ENCODE peak calls at places on chromosomes 3 and 15, in ten cellular contexts. L is foreskin fibroblast, E is AG04450, C is Panc1, Q is Caco-2, Z is breast epithelium, O is NB4, Y is transverse colon, W is heart left ventricle, K is GM23338. A is an unnamed sample.

GRCh38 chr3:28544831-28545230 is 196.2 kb upstream of the AZI2 start:
- DNase-seq in O (no peak), K (no peak), Z (no peak), W (no peak), Q (no peak), E (no peak), L (no peak), Y (no peak), C (no peak), A (no peak)

GRCh38 chr3:193851941-193852674 is 259.1 kb downstream of the OPA1 start:
- DNase-seq in Y (no peak), C (no peak), E (no peak), Q (no peak), W (no peak), Z (no peak), O (peak; percentile 59), L (no peak), K (peak; percentile 83), A (no peak)

GRCh38 chr3:71245052-71245488 is 338.5 kb downstream of the FOXP1 start:
- DNase-seq in Y (peak; percentile 24), Z (no peak), E (peak; percentile 74), K (peak; percentile 36), C (no peak), W (no peak), O (no peak), Q (peak; percentile 75), L (peak; percentile 41), A (peak; percentile 71)

GRCh38 chr15:40891810-40892448 is 2.3 kb upstream of the VPS18 start:
- DNase-seq in L (no peak), O (peak; percentile 63), E (no peak), W (no peak), Y (peak; percentile 74), C (no peak), Q (peak; percentile 73), Z (no peak), K (peak; percentile 80), A (no peak)

GRCh38 chr3:10653241-10653640 is 147.9 kb upstream of the ATP2B2 start:
- DNase-seq in O (no peak), E (no peak), K (no peak), L (no peak), W (no peak), Y (no peak), Q (no peak), Z (no peak), C (no peak), A (no peak)

GRCh38 chr3:104810896-104811295 is 555.8 kb upstream of the ALCAM start:
- DNase-seq in Q (no peak), W (no peak), L (no peak), E (no peak), C (no peak), Y (no peak), K (no peak), O (no peak), Z (no peak), A (no peak)

GRCh38 chr15:101017935-101018849 is 99.0 kb downstream of the LRRK1 start:
- DNase-seq in C (no peak), E (no peak), L (no peak), Z (no peak), Q (no peak), O (no peak), W (no peak), K (no peak), Y (peak; percentile 4), A (no peak)

GRCh38 chr15:48602358-48603122 is 43.0 kb downstream of the FBN1 start:
- DNase-seq in O (no peak), L (peak; percentile 64), E (no peak), W (no peak), Q (no peak), Y (no peak), C (no peak), Z (no peak), K (peak; percentile 8), A (no peak)

GRCh38 chr3:135231646-135232625 is 436.9 kb downstream of the EPHB1 start:
- DNase-seq in K (peak; percentile 86), C (no peak), L (no peak), Y (no peak), Z (no peak), O (no peak), W (no peak), Q (no peak), E (no peak), A (no peak)

GRCh38 chr15:90885432-90886290 is 1.4 kb downstream of the FES start:
- DNase-seq in Q (peak; percentile 85), C (no peak), O (peak; percentile 96), L (no peak), W (peak; percentile 84), Z (no peak), Y (peak; percentile 81), E (peak; percentile 24), K (peak; percentile 84), A (no peak)
- H3K4me3 ChIP-seq in Q (no peak overlapping the region), C (no peak overlapping the region), O (peak overlapping the region; percentile 84), L (no peak overlapping the region), W (peak overlapping the region; percentile 82), Z (peak overlapping the region; percentile 62), Y (no peak overlapping the region), E (peak overlapping the region; percentile 7), K (no peak overlapping the region), A (no peak overlapping the region)

DNA sequence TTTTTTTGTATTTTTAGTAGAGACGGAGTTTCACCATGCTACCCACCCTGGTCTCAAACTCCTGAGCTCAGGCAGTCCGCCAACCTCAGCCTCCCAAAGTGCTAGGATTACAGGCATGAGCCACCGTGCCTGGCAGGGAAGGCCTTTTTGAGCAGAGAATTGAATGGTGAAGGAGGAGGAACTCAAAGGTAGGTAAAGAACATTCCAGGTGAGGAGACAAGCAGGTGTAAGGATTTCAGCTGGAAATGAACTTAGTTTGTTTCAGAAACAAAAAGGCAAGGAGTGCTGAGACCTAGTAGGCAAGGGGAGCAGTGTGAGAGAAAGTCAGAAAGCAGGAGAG is 2.5 kb downstream of the TICRR start:
- DNase-seq in L (no peak), E (no peak), C (no peak), K (peak; percentile 14), W (no peak), Y (no peak), Q (no peak), Z (no peak), O (no peak), A (no peak)
- H3K4me3 ChIP-seq in L (peak overlapping the region; percentile 7), E (peak overlapping the region; percentile 31), C (peak overlapping the region; percentile 76), K (peak overlapping the region; percentile 64), W (no peak overlapping the region), Y (no peak overlapping the region), Q (no peak overlapping the region), Z (no peak overlapping the region), O (peak overlapping the region; percentile 85), A (peak overlapping the region; percentile 25)

GRCh38 chr3:120566243-120566980 is 29.7 kb upstream of the NDUFB4 start:
- DNase-seq in Q (no peak), Z (no peak), W (no peak), C (no peak), L (no peak), E (no peak), K (no peak), O (no peak), Y (no peak), A (no peak)

GRCh38 chr3:120568624-120569023 is 27.5 kb upstream of the NDUFB4 start:
- DNase-seq in C (no peak), W (no peak), K (no peak), L (no peak), Z (no peak), E (no peak), Y (no peak), O (peak; percentile 27), Q (no peak), A (no peak)

GRCh38 chr3:120568198-120568523 is 28.0 kb upstream of the NDUFB4 start:
- DNase-seq in C (no peak), Y (no peak), L (no peak), Z (no peak), W (no peak), O (no peak), E (no peak), K (peak; percentile 66), Q (no peak), A (no peak)

GRCh38 chr3:120569224-120569915 is 26.8 kb upstream of the NDUFB4 start:
- DNase-seq in Z (no peak), Y (no peak), K (no peak), L (no peak), O (no peak), W (no peak), Q (no peak), E (no peak), C (no peak), A (no peak)

DNA sequence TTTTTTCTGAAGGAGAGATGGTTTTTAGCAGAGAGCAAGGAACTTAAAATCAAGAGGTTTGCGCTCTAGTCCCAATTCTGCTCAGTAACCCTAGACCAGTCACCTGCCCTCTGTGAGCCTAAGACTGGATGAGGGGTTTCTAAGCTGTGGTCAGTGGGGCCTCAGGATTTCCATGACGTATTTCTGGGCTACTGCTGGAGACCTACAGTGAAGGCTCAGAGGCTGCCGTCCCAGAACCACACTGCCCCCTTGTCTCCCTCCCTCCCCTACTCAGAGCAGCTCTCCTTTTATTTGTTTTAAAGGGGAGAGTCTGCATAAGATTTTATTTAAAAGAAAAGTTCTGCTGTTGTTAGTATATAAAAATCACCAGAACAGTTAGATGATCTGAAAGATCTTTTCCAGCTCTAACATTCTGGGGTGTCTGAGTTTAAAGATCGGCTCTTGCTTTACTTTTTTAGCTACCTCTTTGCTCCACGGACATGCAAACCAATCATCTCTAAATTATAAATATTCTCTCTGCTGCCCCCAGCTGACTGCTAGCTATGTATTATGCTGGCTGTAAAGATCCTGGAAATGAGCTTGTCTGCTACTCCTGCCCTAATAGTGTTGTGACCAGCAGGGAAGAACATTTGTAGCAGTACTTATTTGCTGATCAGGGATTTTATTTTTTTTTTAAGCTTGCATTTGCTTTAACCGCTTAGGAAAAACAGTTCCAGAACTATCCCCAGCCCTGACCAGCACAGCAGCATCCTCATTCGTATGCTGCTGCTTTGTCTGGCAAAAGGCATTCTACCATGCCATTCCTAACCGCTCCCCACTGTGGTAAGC is 28.6 kb upstream of the NDUFB4 start:
- DNase-seq in E (no peak), C (no peak), Y (no peak), W (no peak), Z (no peak), K (peak; percentile 59), L (peak; percentile 18), O (peak; percentile 53), Q (peak; percentile 29), A (no peak)
- H3K4me3 ChIP-seq in E (peak overlapping the region; percentile 0), C (no peak overlapping the region), Y (no peak overlapping the region), W (peak overlapping the region; percentile 29), Z (peak overlapping the region; percentile 4), K (no peak overlapping the region), L (peak overlapping the region; percentile 12), O (no peak overlapping the region), Q (no peak overlapping the region), A (no peak overlapping the region)

GRCh38 chr3:127672429-127673190 is at the start of gene ABTB1:
- DNase-seq in E (no peak), Z (peak; percentile 68), Q (peak; percentile 86), C (no peak), W (peak; percentile 86), Y (peak; percentile 90), O (peak; percentile 85), L (peak; percentile 69), K (peak; percentile 86), A (no peak)
- H3K4me3 ChIP-seq in E (peak within 1 kb of the TSS; percentile 85), Z (peak within 1 kb of the TSS; percentile 97), Q (peak within 1 kb of the TSS; percentile 85), C (peak within 1 kb of the TSS; percentile 79), W (peak within 1 kb of the TSS; percentile 99), Y (peak within 1 kb of the TSS; percentile 98), O (peak within 1 kb of the TSS; percentile 44), L (peak within 1 kb of the TSS; percentile 70), K (peak within 1 kb of the TSS; percentile 83), A (peak within 1 kb of the TSS; percentile 68)

A was measured in skeletal muscle cell.